ENCODE peak calls at places on chromosome 7, in six cellular contexts. One of them, this sample, is unnamed.
A peak's percentile ranks its signal among the peaks of the same experiment; 100 is the strongest.

GRCh38 chr7:158300427-158300826 is 287.2 kb downstream of the PTPRN2 start:
- DNase-seq in stomach: peak; percentile 16
- DNase-seq in spleen: no peak
- DNase-seq in lower lobe of right lung: no peak
- DNase-seq in progenitor cell of endocrine pancreas: no peak
- DNase-seq in ovary: no peak
- DNase-seq in this sample: no peak

GRCh38 chr7:91239171-91239604 is 25.0 kb upstream of the FZD1 start:
- DNase-seq in stomach: no peak
- DNase-seq in spleen: no peak
- DNase-seq in lower lobe of right lung: no peak
- DNase-seq in progenitor cell of endocrine pancreas: no peak
- DNase-seq in ovary: no peak
- DNase-seq in this sample: no peak

GRCh38 chr7:122488241-122488640 is 183.7 kb upstream of the FEZF1 start:
- DNase-seq in stomach: no peak
- DNase-seq in spleen: no peak
- DNase-seq in lower lobe of right lung: no peak
- DNase-seq in progenitor cell of endocrine pancreas: no peak
- DNase-seq in ovary: no peak
- DNase-seq in this sample: no peak

GRCh38 chr7:21543528-21544302 is 876 bp downstream of the DNAH11 start:
- DNase-seq in stomach: no peak
- DNase-seq in spleen: no peak
- DNase-seq in lower lobe of right lung: no peak
- DNase-seq in progenitor cell of endocrine pancreas: peak; percentile 9
- DNase-seq in ovary: no peak
- DNase-seq in this sample: no peak

GRCh38 chr7:140062118-140062527 is 628 bp downstream of the PARP12 start:
- DNase-seq in stomach: no peak
- DNase-seq in spleen: peak; percentile 88
- DNase-seq in lower lobe of right lung: peak; percentile 67
- DNase-seq in progenitor cell of endocrine pancreas: no peak
- DNase-seq in ovary: no peak
- DNase-seq in this sample: no peak

GRCh38 chr7:70271617-70272081 is 673.4 kb downstream of the AUTS2 start:
- DNase-seq in stomach: no peak
- DNase-seq in spleen: no peak
- DNase-seq in lower lobe of right lung: no peak
- DNase-seq in progenitor cell of endocrine pancreas: no peak
- DNase-seq in ovary: no peak
- DNase-seq in this sample: no peak

GRCh38 chr7:117656806-117657205 is 177.0 kb downstream of the CFTR start:
- DNase-seq in stomach: no peak
- DNase-seq in spleen: no peak
- DNase-seq in lower lobe of right lung: no peak
- DNase-seq in progenitor cell of endocrine pancreas: no peak
- DNase-seq in ovary: no peak
- DNase-seq in this sample: no peak

GRCh38 chr7:98315318-98315993 is 34.0 kb downstream of the BRI3 start:
- DNase-seq in stomach: no peak
- DNase-seq in spleen: peak; percentile 30
- DNase-seq in lower lobe of right lung: no peak
- DNase-seq in progenitor cell of endocrine pancreas: no peak
- DNase-seq in ovary: no peak
- DNase-seq in this sample: no peak

GRCh38 chr7:90337106-90337505 is 9.4 kb upstream of the GTPBP10 start:
- DNase-seq in stomach: no peak
- DNase-seq in spleen: no peak
- DNase-seq in lower lobe of right lung: no peak
- DNase-seq in progenitor cell of endocrine pancreas: no peak
- DNase-seq in ovary: no peak
- DNase-seq in this sample: no peak

GRCh38 chr7:110130669-110131068 is 960.3 kb upstream of the LRRN3 start:
- DNase-seq in stomach: no peak
- DNase-seq in spleen: no peak
- DNase-seq in lower lobe of right lung: no peak
- DNase-seq in progenitor cell of endocrine pancreas: no peak
- DNase-seq in ovary: no peak
- DNase-seq in this sample: no peak

GRCh38 chr7:27032843-27033242 is 63.0 kb downstream of the HOXA1 start:
- DNase-seq in stomach: no peak
- DNase-seq in spleen: no peak
- DNase-seq in lower lobe of right lung: no peak
- DNase-seq in progenitor cell of endocrine pancreas: no peak
- DNase-seq in ovary: no peak
- DNase-seq in this sample: no peak

GRCh38 chr7:143492799-143493568 is 15.3 kb downstream of the TAS2R41 start:
- DNase-seq in stomach: no peak
- DNase-seq in spleen: no peak
- DNase-seq in lower lobe of right lung: no peak
- DNase-seq in progenitor cell of endocrine pancreas: no peak
- DNase-seq in ovary: no peak
- DNase-seq in this sample: no peak

GRCh38 chr7:65238785-65239184 is 134.9 kb upstream of the ZNF92 start:
- DNase-seq in stomach: no peak
- DNase-seq in spleen: no peak
- DNase-seq in lower lobe of right lung: no peak
- DNase-seq in progenitor cell of endocrine pancreas: no peak
- DNase-seq in ovary: no peak
- DNase-seq in this sample: no peak

GRCh38 chr7:27170936-27171635 is 3.0 kb downstream of the HOXA10 start:
- DNase-seq in stomach: no peak
- DNase-seq in spleen: peak; percentile 62
- DNase-seq in lower lobe of right lung: no peak
- DNase-seq in progenitor cell of endocrine pancreas: no peak
- DNase-seq in ovary: no peak
- DNase-seq in this sample: peak; percentile 30

GRCh38 chr7:459584-460373 is 59.9 kb downstream of the PDGFA start:
- DNase-seq in stomach: no peak
- DNase-seq in spleen: peak; percentile 53
- DNase-seq in lower lobe of right lung: peak; percentile 29
- DNase-seq in progenitor cell of endocrine pancreas: no peak
- DNase-seq in ovary: no peak
- DNase-seq in this sample: no peak

DNA sequence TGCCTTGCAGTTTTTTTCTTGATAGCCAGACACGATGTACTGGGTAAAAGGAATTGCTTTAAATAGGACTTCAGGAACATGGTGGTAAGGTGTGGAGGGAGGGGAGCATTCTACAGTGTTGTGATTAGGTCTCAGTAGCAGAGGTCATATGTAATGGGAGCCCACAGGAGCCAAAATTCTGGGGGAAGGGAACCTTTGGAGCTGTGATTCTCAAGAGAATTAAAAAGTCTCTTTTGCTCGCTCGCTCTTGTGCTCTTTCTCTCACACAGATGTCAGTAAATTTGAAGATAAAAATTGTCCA is 51.9 kb upstream of the FGL2 start:
- DNase-seq in stomach: no peak
- DNase-seq in spleen: no peak
- DNase-seq in lower lobe of right lung: no peak
- DNase-seq in progenitor cell of endocrine pancreas: no peak
- DNase-seq in ovary: no peak
- DNase-seq in this sample: no peak
- TF ChIP-seq CTCF in stomach: no peak
- TF ChIP-seq CTCF in spleen: no peak
- TF ChIP-seq CTCF in lower lobe of right lung: no peak
- TF ChIP-seq CTCF in progenitor cell of endocrine pancreas: no peak
- TF ChIP-seq CTCF in ovary: no peak
- TF ChIP-seq CTCF in this sample: no peak

GRCh38 chr7:7331523-7331922 is 149.2 kb downstream of the C1GALT1 start:
- DNase-seq in stomach: no peak
- DNase-seq in spleen: no peak
- DNase-seq in lower lobe of right lung: no peak
- DNase-seq in progenitor cell of endocrine pancreas: no peak
- DNase-seq in ovary: no peak
- DNase-seq in this sample: no peak
- TF ChIP-seq CTCF in stomach: no peak
- TF ChIP-seq CTCF in spleen: no peak
- TF ChIP-seq CTCF in lower lobe of right lung: no peak
- TF ChIP-seq CTCF in progenitor cell of endocrine pancreas: no peak
- TF ChIP-seq CTCF in ovary: no peak
- TF ChIP-seq CTCF in this sample: no peak

DNA sequence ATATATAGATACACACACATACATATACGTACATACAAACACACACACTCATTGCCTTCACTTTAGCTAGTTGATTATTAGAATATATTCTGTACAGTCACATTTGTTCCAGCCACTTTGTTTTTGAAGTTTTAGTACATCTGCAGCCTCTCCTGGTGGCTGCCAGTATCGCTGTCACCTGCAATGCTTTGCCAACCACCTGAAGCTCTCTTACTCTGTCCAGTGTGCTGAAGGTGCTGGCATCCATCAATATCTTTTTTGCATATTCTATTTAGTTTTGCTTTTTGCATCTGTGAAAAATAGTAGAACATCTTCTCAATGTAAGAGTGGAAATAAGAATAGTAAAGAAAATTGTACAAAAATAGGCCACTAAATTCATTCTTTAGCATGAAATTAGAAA is 388.6 kb downstream of the EXOC4 start:
- DNase-seq in stomach: no peak
- DNase-seq in spleen: no peak
- DNase-seq in lower lobe of right lung: no peak
- DNase-seq in progenitor cell of endocrine pancreas: no peak
- DNase-seq in ovary: no peak
- DNase-seq in this sample: no peak
- TF ChIP-seq CTCF in stomach: no peak
- TF ChIP-seq CTCF in spleen: no peak
- TF ChIP-seq CTCF in lower lobe of right lung: no peak
- TF ChIP-seq CTCF in progenitor cell of endocrine pancreas: peak; percentile 23
- TF ChIP-seq CTCF in ovary: no peak
- TF ChIP-seq CTCF in this sample: no peak

GRCh38 chr7:2646336-2646679 is 14.5 kb downstream of the TTYH3 start:
- DNase-seq in stomach: no peak
- DNase-seq in spleen: no peak
- DNase-seq in lower lobe of right lung: no peak
- DNase-seq in progenitor cell of endocrine pancreas: no peak
- DNase-seq in ovary: no peak
- DNase-seq in this sample: no peak

GRCh38 chr7:2641406-2642393 is 9.9 kb downstream of the TTYH3 start:
- DNase-seq in stomach: peak; percentile 94
- DNase-seq in spleen: peak; percentile 90
- DNase-seq in lower lobe of right lung: peak; percentile 91
- DNase-seq in progenitor cell of endocrine pancreas: no peak
- DNase-seq in ovary: peak; percentile 88
- DNase-seq in this sample: peak; percentile 83

GRCh38 chr7:2645274-2645868 is 13.6 kb downstream of the TTYH3 start:
- DNase-seq in stomach: no peak
- DNase-seq in spleen: peak; percentile 91
- DNase-seq in lower lobe of right lung: no peak
- DNase-seq in progenitor cell of endocrine pancreas: no peak
- DNase-seq in ovary: no peak
- DNase-seq in this sample: no peak

GRCh38 chr7:2644514-2645273 is 12.9 kb downstream of the TTYH3 start:
- DNase-seq in stomach: peak; percentile 52
- DNase-seq in spleen: no peak
- DNase-seq in lower lobe of right lung: no peak
- DNase-seq in progenitor cell of endocrine pancreas: no peak
- DNase-seq in ovary: no peak
- DNase-seq in this sample: no peak

GRCh38 chr7:2643386-2644229 is 11.8 kb downstream of the TTYH3 start:
- DNase-seq in stomach: no peak
- DNase-seq in spleen: no peak
- DNase-seq in lower lobe of right lung: no peak
- DNase-seq in progenitor cell of endocrine pancreas: no peak
- DNase-seq in ovary: no peak
- DNase-seq in this sample: no peak
- TF ChIP-seq CTCF in stomach: no peak
- TF ChIP-seq CTCF in spleen: no peak
- TF ChIP-seq CTCF in lower lobe of right lung: peak; percentile 9
- TF ChIP-seq CTCF in progenitor cell of endocrine pancreas: no peak
- TF ChIP-seq CTCF in ovary: no peak
- TF ChIP-seq CTCF in this sample: peak; percentile 35

This sample was measured in CD14-positive monocyte.